ENCODE peak calls at places on chromosomes 16 and 17, in five cellular contexts. I is osteocyte, N is spleen, Q is progenitor cell of endocrine pancreas, C is GM10248. P is an unnamed sample.

GRCh38 chr16:49902908-49903307 is 47.0 kb upstream of the ZNF423 start:
- DNase-seq in I (no peak), N (no peak), Q (no peak), C (no peak), P (no peak)

GRCh38 chr17:31391496-31391949 is at the start of gene RAB11FIP4:
- DNase-seq in I (peak), N (peak), Q (no peak), C (no peak), P (peak)

GRCh38 chr16:81785138-81785924 is 6.2 kb downstream of the PLCG2 start:
- DNase-seq in I (no peak), N (no peak), Q (no peak), C (no peak), P (no peak)

GRCh38 chr17:61686114-61686513 is 95.1 kb upstream of the NACA2 start:
- DNase-seq in I (no peak), N (no peak), Q (no peak), C (no peak), P (no peak)

GRCh38 chr17:77061711-77062110 is 79.1 kb upstream of the SEC14L1 start:
- DNase-seq in I (no peak), N (no peak), Q (no peak), C (no peak), P (no peak)

GRCh38 chr17:78532311-78532710 is 44.9 kb downstream of the DNAH17 start:
- DNase-seq in I (no peak), N (peak), Q (no peak), C (no peak), P (no peak)

GRCh38 chr17:1769826-1770477 is 8.1 kb downstream of the SERPINF1 start:
- DNase-seq in I (no peak), N (no peak), Q (peak), C (no peak), P (no peak)

GRCh38 chr17:47894498-47895253 is 1.4 kb upstream of the SP2 start:
- DNase-seq in I (no peak), N (no peak), Q (no peak), C (no peak), P (no peak)

GRCh38 chr16:83701494-83701893 is 106.3 kb upstream of the HSBP1 start:
- DNase-seq in I (no peak), N (no peak), Q (peak), C (peak), P (peak)

GRCh38 chr17:2023256-2023655 is 1.9 kb downstream of the RTN4RL1 start:
- DNase-seq in I (no peak), N (no peak), Q (no peak), C (no peak), P (no peak)

GRCh38 chr17:5329784-5330557 is 47.9 kb downstream of the RABEP1 start:
- DNase-seq in I (no peak), N (no peak), Q (no peak), C (peak), P (no peak)

GRCh38 chr16:87931504-87931903 is 4.8 kb downstream of the CA5A start:
- DNase-seq in I (no peak), N (no peak), Q (no peak), C (no peak), P (no peak)

GRCh38 chr16:19582050-19582784 is 26.7 kb downstream of the VPS35L start:
- DNase-seq in I (no peak), N (no peak), Q (no peak), C (no peak), P (no peak)

GRCh38 chr17:31533546-31534155 is 142.2 kb downstream of the RAB11FIP4 start:
- DNase-seq in I (no peak), N (peak), Q (no peak), C (no peak), P (no peak)

GRCh38 chr16:67598527-67598926 is 36.2 kb downstream of the CTCF start:
- DNase-seq in I (no peak), N (no peak), Q (no peak), C (no peak), P (no peak)

GRCh38 chr17:77492446-77493237 is 351.9 kb downstream of the SEC14L1 start:
- DNase-seq in I (no peak), N (peak), Q (no peak), C (no peak), P (no peak)

GRCh38 chr16:19329932-19330331 is 44.4 kb downstream of the CLEC19A start:
- DNase-seq in I (no peak), N (no peak), Q (no peak), C (no peak), P (no peak)

GRCh38 chr17:72735602-72736001 is 356.9 kb downstream of the SLC39A11 start:
- DNase-seq in I (no peak), N (no peak), Q (no peak), C (no peak), P (no peak)

GRCh38 chr16:30028438-30029093 is 2.5 kb downstream of the TLCD3B start:
- DNase-seq in I (no peak), N (no peak), Q (peak), C (no peak), P (no peak)

GRCh38 chr16:2156025-2156848 is 655 bp downstream of the TRAF7 start:
- DNase-seq in I (no peak), N (peak), Q (no peak), C (no peak), P (no peak)

GRCh38 chr16:6274366-6274765 is 1058.3 kb upstream of the RBFOX1 start:
- DNase-seq in I (no peak), N (no peak), Q (no peak), C (no peak), P (no peak)

GRCh38 chr16:1981972-1982574 is 804 bp upstream of the NOXO1 start:
- DNase-seq in I (no peak), N (no peak), Q (no peak), C (no peak), P (no peak)

GRCh38 chr16:85419503-85420408 is 193.4 kb upstream of the GSE1 start:
- DNase-seq in I (no peak), N (peak), Q (no peak), C (no peak), P (no peak)

GRCh38 chr16:72979974-72980373 is 68.0 kb downstream of the ZFHX3 start:
- DNase-seq in I (no peak), N (no peak), Q (no peak), C (no peak), P (no peak)

DNA sequence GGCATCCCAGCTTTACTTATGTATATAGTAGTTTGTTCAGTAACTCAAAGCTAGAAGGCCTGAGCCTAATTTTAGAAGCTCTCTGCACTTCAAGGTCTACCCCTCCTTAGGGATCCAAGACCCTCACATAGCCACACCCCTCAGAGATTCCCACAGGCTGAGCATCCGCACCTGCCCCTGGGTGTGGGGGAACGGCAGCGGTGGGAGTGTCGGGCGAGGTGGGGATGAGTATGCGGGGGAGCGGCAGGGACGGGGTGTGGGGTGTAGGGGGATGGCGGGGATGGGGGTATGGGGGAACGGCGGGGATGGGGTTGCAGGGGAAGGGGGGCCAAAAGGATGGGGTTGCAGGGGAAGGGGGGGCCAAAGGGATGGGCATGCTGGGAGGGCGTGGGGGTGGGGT is 24.9 kb upstream of the BEAN1 start:
- DNase-seq in I (peak), N (no peak), Q (no peak), C (no peak), P (no peak)
- TF ChIP-seq CTCF in I (no peak), N (no peak), Q (no peak), C (no peak), P (no peak)

GRCh38 chr17:74981979-74982662 is 5.3 kb upstream of the CDR2L start:
- DNase-seq in I (no peak), N (peak), Q (peak), C (peak), P (no peak)
- TF ChIP-seq CTCF in I (no peak), N (no peak), Q (no peak), C (no peak), P (peak)

GRCh38 chr16:47142469-47143328 is 1.0 kb downstream of the NETO2 start:
- DNase-seq in I (no peak), N (peak), Q (peak), C (peak), P (peak)
- TF ChIP-seq CTCF in I (no peak), N (no peak), Q (no peak), C (no peak), P (no peak)

GRCh38 chr17:42673885-42674754 is 2.7 kb downstream of the PLEKHH3 start:
- DNase-seq in I (no peak), N (no peak), Q (no peak), C (peak), P (no peak)
- TF ChIP-seq CTCF in I (peak), N (peak), Q (peak), C (peak), P (peak)

GRCh38 chr17:30210901-30211300 is 24.6 kb downstream of the SLC6A4 start:
- DNase-seq in I (no peak), N (peak), Q (no peak), C (no peak), P (no peak)
- TF ChIP-seq CTCF in I (no peak), N (no peak), Q (no peak), C (no peak), P (no peak)

P was measured in type B pancreatic cell.